ENCODE peak calls at places on chromosome 14, in six cellular contexts. One of them, this sample, is unnamed.

GRCh38 chr14:25381498-25381897 is 331.6 kb upstream of the STXBP6 start:
- DNase-seq in upper lobe of right lung: no peak
- DNase-seq in NCI-H446: no peak
- DNase-seq in adrenal gland: no peak
- DNase-seq in HT-29: peak
- DNase-seq in ACHN: peak
- DNase-seq in this sample: peak

GRCh38 chr14:96267336-96267735 is 11.3 kb downstream of the BDKRB1 start:
- DNase-seq in ACHN: no peak
- DNase-seq in upper lobe of right lung: no peak
- DNase-seq in NCI-H446: no peak
- DNase-seq in HT-29: no peak
- DNase-seq in adrenal gland: no peak
- DNase-seq in this sample: no peak

GRCh38 chr14:37583358-37584210 is 11.5 kb downstream of the FOXA1 start:
- DNase-seq in ACHN: no peak
- DNase-seq in upper lobe of right lung: peak
- DNase-seq in NCI-H446: no peak
- DNase-seq in adrenal gland: no peak
- DNase-seq in HT-29: peak
- DNase-seq in this sample: peak

GRCh38 chr14:78836777-78837176 is 666.6 kb downstream of the NRXN3 start:
- DNase-seq in HT-29: peak
- DNase-seq in adrenal gland: peak
- DNase-seq in NCI-H446: peak
- DNase-seq in upper lobe of right lung: no peak
- DNase-seq in ACHN: peak
- DNase-seq in this sample: peak

GRCh38 chr14:85221832-85222231 is 308.1 kb upstream of the FLRT2 start:
- DNase-seq in upper lobe of right lung: no peak
- DNase-seq in NCI-H446: no peak
- DNase-seq in adrenal gland: no peak
- DNase-seq in ACHN: no peak
- DNase-seq in HT-29: no peak
- DNase-seq in this sample: no peak

GRCh38 chr14:56131004-56131864 is 13.0 kb downstream of the PELI2 start:
- DNase-seq in NCI-H446: no peak
- DNase-seq in HT-29: no peak
- DNase-seq in upper lobe of right lung: no peak
- DNase-seq in ACHN: no peak
- DNase-seq in adrenal gland: no peak
- DNase-seq in this sample: peak

GRCh38 chr14:21022686-21023085 is 2.2 kb downstream of the NDRG2 start:
- DNase-seq in ACHN: no peak
- DNase-seq in NCI-H446: no peak
- DNase-seq in adrenal gland: no peak
- DNase-seq in upper lobe of right lung: no peak
- DNase-seq in HT-29: no peak
- DNase-seq in this sample: no peak

GRCh38 chr14:106378191-106378590 is 851.8 kb downstream of the TMEM121 start:
- DNase-seq in ACHN: no peak
- DNase-seq in NCI-H446: no peak
- DNase-seq in HT-29: no peak
- DNase-seq in adrenal gland: no peak
- DNase-seq in upper lobe of right lung: no peak
- DNase-seq in this sample: no peak

GRCh38 chr14:63186453-63186852 is 17.8 kb upstream of the RHOJ start:
- DNase-seq in adrenal gland: no peak
- DNase-seq in NCI-H446: no peak
- DNase-seq in ACHN: no peak
- DNase-seq in HT-29: no peak
- DNase-seq in upper lobe of right lung: no peak
- DNase-seq in this sample: no peak

GRCh38 chr14:75831455-75831854 is 150.3 kb downstream of the TGFB3 start:
- DNase-seq in NCI-H446: no peak
- DNase-seq in adrenal gland: no peak
- DNase-seq in ACHN: no peak
- DNase-seq in upper lobe of right lung: peak
- DNase-seq in HT-29: peak
- DNase-seq in this sample: no peak

GRCh38 chr14:76644875-76645518 is 116.3 kb upstream of the VASH1 start:
- DNase-seq in upper lobe of right lung: no peak
- DNase-seq in ACHN: peak
- DNase-seq in NCI-H446: peak
- DNase-seq in HT-29: peak
- DNase-seq in adrenal gland: peak
- DNase-seq in this sample: peak

This sample was measured in NCI-H82.